ENCODE peak calls at places on chromosomes 12 and 14, in six cellular contexts. D is fibroblast of pulmonary artery, B is uterus, O is PC-9, A is heart left ventricle, Y is HFF-Myc. C is an unnamed sample.

GRCh38 chr12:57416039-57416996 is 14.5 kb downstream of the R3HDM2 start:
- DNase-seq in O (no peak), A (no peak), D (peak), Y (no peak), B (no peak), C (no peak)

GRCh38 chr12:114912811-114913210 is 228.8 kb upstream of the TBX3 start:
- DNase-seq in D (no peak), A (no peak), Y (no peak), B (no peak), O (no peak), C (no peak)

GRCh38 chr14:74502236-74503019 is 8.9 kb downstream of the ISCA2 start:
- DNase-seq in D (peak), Y (no peak), O (no peak), A (no peak), B (peak), C (no peak)

GRCh38 chr14:96086574-96087077 is 47.5 kb downstream of the C14orf132 start:
- DNase-seq in B (no peak), A (no peak), D (no peak), O (peak), Y (no peak), C (no peak)

GRCh38 chr12:107477946-107478610 is 207.5 kb upstream of the PWP1 start:
- DNase-seq in Y (no peak), D (peak), A (no peak), B (no peak), O (no peak), C (no peak)

GRCh38 chr14:100898465-100898864 is 5.1 kb downstream of the RTL1 start:
- DNase-seq in Y (no peak), O (no peak), A (no peak), D (no peak), B (no peak), C (no peak)

GRCh38 chr14:68322970-68323620 is 469.8 kb downstream of the ZFP36L1 start:
- DNase-seq in Y (no peak), B (no peak), A (no peak), D (no peak), O (no peak), C (no peak)

GRCh38 chr12:29653286-29653685 is 130.5 kb downstream of the TMTC1 start:
- DNase-seq in B (no peak), D (no peak), A (no peak), Y (no peak), O (no peak), C (no peak)

GRCh38 chr12:122610911-122611310 is 83.9 kb downstream of the KNTC1 start:
- DNase-seq in A (no peak), B (no peak), Y (no peak), O (peak), D (no peak), C (no peak)

GRCh38 chr12:130337476-130338303 is at the start of gene PIWIL1:
- DNase-seq in A (no peak), D (no peak), Y (no peak), B (no peak), O (no peak), C (no peak)

GRCh38 chr14:39109893-39110715 is 4.0 kb upstream of the GEMIN2 start:
- DNase-seq in O (no peak), Y (no peak), A (no peak), B (no peak), D (no peak), C (no peak)

GRCh38 chr14:66444271-66444987 is 41.7 kb upstream of the CCDC196 start:
- DNase-seq in D (peak), A (peak), Y (peak), O (no peak), B (peak), C (peak)

GRCh38 chr12:112978163-112979081 is at the start of gene OAS2:
- DNase-seq in Y (peak), A (peak), O (no peak), D (peak), B (peak), C (peak)

GRCh38 chr14:73465833-73466532 is 7.6 kb upstream of the NUMB start:
- DNase-seq in Y (no peak), D (no peak), A (no peak), B (no peak), O (no peak), C (no peak)

GRCh38 chr14:97970222-97970621 is 1173.0 kb downstream of the VRK1 start:
- DNase-seq in A (no peak), O (no peak), B (no peak), D (no peak), Y (no peak), C (no peak)

GRCh38 chr14:99601301-99601945 is 2.6 kb downstream of the CCDC85C start:
- DNase-seq in B (no peak), A (peak), D (no peak), O (no peak), Y (no peak), C (no peak)

GRCh38 chr14:99195602-99196309 is 76.2 kb downstream of the BCL11B start:
- DNase-seq in D (no peak), Y (no peak), B (no peak), O (no peak), A (no peak), C (no peak)

GRCh38 chr12:53726946-53727309 is 324 bp downstream of the CALCOCO1 start:
- DNase-seq in B (no peak), D (peak), A (no peak), O (no peak), Y (no peak), C (no peak)

GRCh38 chr12:132398386-132398991 is 69.1 kb upstream of the GALNT9 start:
- DNase-seq in D (no peak), Y (no peak), A (no peak), B (no peak), O (no peak), C (no peak)

GRCh38 chr12:105667880-105668279 is 337.4 kb downstream of the C12orf75 start:
- DNase-seq in A (no peak), Y (no peak), O (no peak), B (no peak), D (no peak), C (no peak)

GRCh38 chr14:66662374-66662773 is 154.4 kb downstream of the GPHN start:
- DNase-seq in O (no peak), A (no peak), Y (no peak), B (no peak), D (peak), C (no peak)

GRCh38 chr12:19074700-19075099 is 54.8 kb upstream of the PLEKHA5 start:
- DNase-seq in B (no peak), O (no peak), D (peak), Y (no peak), A (no peak), C (no peak)

GRCh38 chr14:52299692-52300278 is 14.3 kb upstream of the PTGER2 start:
- DNase-seq in B (no peak), D (peak), O (peak), A (no peak), Y (no peak), C (no peak)

GRCh38 chr12:32344047-32344446 is 55.3 kb upstream of the FGD4 start:
- DNase-seq in B (no peak), D (no peak), A (no peak), Y (no peak), O (no peak), C (no peak)
- TF ChIP-seq CTCF in B (no peak), D (no peak), A (no peak), Y (no peak), O (no peak), C (no peak)

GRCh38 chr14:105474478-105475268 is at the start of gene CRIP2:
- DNase-seq in B (peak), Y (no peak), D (peak), O (no peak), A (peak), C (no peak)
- TF ChIP-seq CTCF in B (no peak), Y (no peak), D (no peak), O (no peak), A (no peak), C (no peak)

DNA sequence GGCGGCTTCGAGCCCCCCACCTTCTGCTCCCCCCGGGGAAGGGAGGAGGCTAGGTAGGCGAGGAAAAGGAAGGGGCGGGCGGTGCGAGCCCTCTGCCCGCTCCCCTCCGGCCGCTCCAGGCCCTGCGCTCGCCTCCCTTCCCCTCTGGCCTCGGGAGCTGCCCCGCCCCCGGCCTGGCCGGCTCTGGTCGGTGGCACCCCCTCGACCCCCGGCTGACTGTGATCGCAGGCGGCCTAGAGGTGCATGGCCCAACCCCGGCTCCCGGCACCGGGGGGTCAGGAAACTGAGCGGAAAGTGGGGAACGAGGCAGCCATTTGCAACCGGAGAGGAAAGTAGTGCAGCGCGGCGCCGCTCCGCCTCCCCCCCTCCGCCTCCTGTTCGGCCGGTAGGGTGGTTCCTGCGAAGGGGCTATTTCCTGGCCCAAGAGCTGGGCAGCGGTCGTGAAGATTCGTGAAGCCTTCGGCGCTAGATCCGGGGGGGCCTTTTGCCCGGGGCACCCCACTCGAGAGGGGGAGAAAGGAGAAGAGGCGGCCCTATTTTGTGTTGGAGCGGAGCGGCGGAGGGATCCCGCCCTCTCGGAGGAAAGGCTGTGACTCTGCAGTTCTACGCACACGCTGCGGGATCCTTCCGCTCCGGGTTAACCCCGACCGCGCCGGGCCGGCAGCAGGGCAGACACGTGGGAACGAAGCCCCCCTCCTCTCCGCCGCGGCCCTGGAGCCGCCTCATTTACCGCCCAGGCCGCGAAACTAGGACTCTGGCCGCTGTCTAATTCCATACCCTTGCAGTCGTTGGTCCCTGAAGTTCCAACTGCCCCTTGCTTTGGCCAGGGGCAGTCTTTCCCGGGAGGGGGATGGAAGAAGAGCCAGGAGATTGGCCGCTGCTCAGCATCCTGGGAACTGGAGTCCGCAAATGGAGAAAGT is at the start of gene KMT2D:
- DNase-seq in A (peak), Y (peak), B (peak), O (peak), D (peak), C (peak)
- TF ChIP-seq CTCF in A (peak), Y (peak), B (peak), O (no peak), D (peak), C (peak)

GRCh38 chr14:70317969-70318634 is 41.4 kb downstream of the COX16 start:
- DNase-seq in A (no peak), D (peak), B (no peak), O (peak), Y (peak), C (no peak)
- TF ChIP-seq CTCF in A (peak), D (peak), B (no peak), O (peak), Y (peak), C (peak)

GRCh38 chr12:3218150-3218845 is 141.1 kb downstream of the TSPAN9 start:
- DNase-seq in O (no peak), B (peak), Y (no peak), D (peak), A (peak), C (peak)
- TF ChIP-seq CTCF in O (no peak), B (no peak), Y (no peak), D (no peak), A (peak), C (no peak)

GRCh38 chr12:100656141-100656540 is 82.7 kb downstream of the GAS2L3 start:
- DNase-seq in A (no peak), O (no peak), D (no peak), B (no peak), Y (no peak), C (no peak)

GRCh38 chr12:100652488-100652887 is 79.0 kb downstream of the GAS2L3 start:
- DNase-seq in A (no peak), D (no peak), B (no peak), Y (no peak), O (no peak), C (no peak)

GRCh38 chr12:100646896-100647295 is 73.4 kb downstream of the GAS2L3 start:
- DNase-seq in O (no peak), Y (no peak), A (no peak), B (no peak), D (no peak), C (no peak)

GRCh38 chr12:100651108-100651507 is 77.6 kb downstream of the GAS2L3 start:
- DNase-seq in O (no peak), D (no peak), A (no peak), Y (no peak), B (no peak), C (no peak)

DNA sequence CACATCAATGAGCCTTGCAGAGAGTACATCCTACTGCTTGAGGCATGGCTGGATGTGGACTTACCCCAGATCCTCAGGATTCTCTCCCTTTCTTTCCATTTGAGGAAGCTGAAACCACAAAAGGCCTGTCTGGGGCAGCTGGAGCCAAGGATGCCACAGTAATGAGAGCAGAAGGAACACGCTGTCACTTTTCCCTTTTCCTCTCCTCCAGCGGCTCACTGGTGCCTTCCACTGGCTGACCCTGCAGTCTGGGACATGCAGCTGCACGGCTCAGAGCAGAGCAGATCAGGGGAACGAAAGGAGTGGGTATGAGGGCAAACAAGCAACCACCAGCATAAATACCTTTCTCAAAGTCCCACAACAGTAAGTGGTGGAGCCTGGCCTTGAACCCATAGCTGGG is 78.2 kb downstream of the GAS2L3 start:
- DNase-seq in B (no peak), Y (no peak), A (no peak), D (no peak), O (no peak), C (no peak)
- TF ChIP-seq CTCF in B (no peak), Y (no peak), A (no peak), D (no peak), O (no peak), C (no peak)

GRCh38 chr12:96989916-96990315 is 82.9 kb downstream of the NEDD1 start:
- DNase-seq in Y (no peak), D (peak), A (no peak), B (no peak), O (no peak), C (no peak)
- TF ChIP-seq CTCF in Y (peak), D (no peak), A (no peak), B (no peak), O (peak), C (no peak)

C was measured in psoas muscle.